ENCODE peak calls at places on chromosomes 13 and 19, in six cellular contexts. S is trophoblast cell, M is pancreas, F is aorta, X is fibroblast of lung, A is esophagus squamous epithelium. N is an unnamed sample. For H3K9me3, the result is how much of the 10 kb centered on the place peaks cover.

GRCh38 chr13:72652681-72653080 is 74.7 kb downstream of the MZT1 start:
- DNase-seq in F (no peak), M (no peak), S (no peak), A (no peak), X (no peak), N (no peak)

GRCh38 chr13:49649244-49649962 is 21.1 kb downstream of the ARL11 start:
- DNase-seq in S (no peak), M (no peak), X (peak), F (no peak), A (no peak), N (no peak)

GRCh38 chr19:47633516-47633915 is 24.6 kb downstream of the BICRA start:
- DNase-seq in M (no peak), A (no peak), S (no peak), X (no peak), F (no peak), N (no peak)

GRCh38 chr13:45975337-45975736 is 77.2 kb downstream of the ZC3H13 start:
- DNase-seq in X (no peak), M (no peak), S (no peak), F (no peak), A (no peak), N (no peak)

GRCh38 chr19:39401549-39402416 is 4.9 kb upstream of the ZFP36 start:
- DNase-seq in X (peak), A (no peak), F (peak), S (peak), M (peak), N (peak)

GRCh38 chr19:16527971-16528521 is 14.2 kb downstream of the CHERP start:
- DNase-seq in S (no peak), M (no peak), F (no peak), A (no peak), X (peak), N (peak)

GRCh38 chr19:39237200-39238184 is 7.3 kb downstream of the IFNL3 start:
- DNase-seq in F (no peak), X (no peak), M (peak), A (no peak), S (peak), N (no peak)

GRCh38 chr13:79869326-79869725 is 388.4 kb downstream of the NDFIP2 start:
- DNase-seq in M (peak), F (no peak), A (no peak), X (no peak), S (peak), N (no peak)

GRCh38 chr19:10299545-10300458 is 9.8 kb downstream of the ZGLP1 start:
- DNase-seq in M (no peak), F (no peak), A (no peak), S (no peak), X (no peak), N (no peak)

GRCh38 chr19:10701955-10702307 is 692 bp downstream of the QTRT1 start:
- DNase-seq in A (no peak), X (no peak), M (no peak), F (no peak), S (no peak), N (no peak)

GRCh38 chr19:46373573-46374359 is 26.9 kb downstream of the PPP5C start:
- DNase-seq in A (peak), F (peak), M (peak), X (no peak), S (peak), N (no peak)

GRCh38 chr19:5141278-5141925 is 172.5 kb downstream of the KDM4B start:
- DNase-seq in S (peak), F (no peak), M (peak), A (no peak), X (no peak), N (no peak)

GRCh38 chr19:30070198-30070969 is 128.3 kb downstream of the URI1 start:
- DNase-seq in X (no peak), A (no peak), S (no peak), M (no peak), F (peak), N (no peak)

GRCh38 chr13:110813646-110814624 is 100.4 kb downstream of the ING1 start:
- DNase-seq in X (no peak), F (no peak), M (no peak), S (peak), A (no peak), N (no peak)

GRCh38 chr19:1355974-1356865 is 27.5 kb upstream of the NDUFS7 start:
- DNase-seq in A (no peak), S (no peak), M (no peak), X (peak), F (no peak), N (no peak)

GRCh38 chr13:46720189-46720588 is 76.8 kb downstream of the ESD start:
- DNase-seq in A (no peak), X (no peak), F (no peak), S (no peak), M (no peak), N (no peak)

GRCh38 chr19:50359432-50359818 is 6.0 kb downstream of the NAPSA start:
- DNase-seq in A (no peak), M (no peak), X (no peak), S (no peak), F (no peak), N (no peak)

GRCh38 chr19:4744451-4745170 is 21.0 kb upstream of the DPP9 start:
- DNase-seq in F (no peak), A (no peak), M (no peak), S (peak), X (peak), N (no peak)

GRCh38 chr13:86737334-86737932 is 933.7 kb upstream of the SLITRK5 start:
- DNase-seq in S (no peak), F (no peak), A (no peak), M (no peak), X (no peak), N (no peak)

GRCh38 chr13:112715715-112716460 is 26.1 kb downstream of the ATP11A start:
- DNase-seq in X (no peak), F (no peak), M (no peak), A (no peak), S (no peak), N (no peak)

GRCh38 chr19:1064661-1065605 is 2.0 kb upstream of the ARHGAP45 start:
- DNase-seq in F (peak), A (no peak), X (peak), M (no peak), S (peak), N (peak)

GRCh38 chr19:45824041-45824471 is 8.9 kb upstream of the RSPH6A start:
- DNase-seq in S (no peak), A (no peak), M (no peak), F (no peak), X (no peak), N (no peak)

GRCh38 chr19:12052057-12052570 is 647 bp downstream of the ZNF878 start:
- DNase-seq in X (no peak), S (peak), M (no peak), A (no peak), F (no peak), N (no peak)

GRCh38 chr19:47373246-47374240 is 24.4 kb downstream of the DHX34 start:
- DNase-seq in M (no peak), F (no peak), X (no peak), A (no peak), S (no peak), N (no peak)

GRCh38 chr19:56291857-56292256 is 19.3 kb downstream of the EDDM13 start:
- DNase-seq in F (no peak), M (no peak), S (no peak), A (no peak), X (no peak), N (no peak)

GRCh38 chr19:48458016-48458415 is 2.6 kb downstream of the KCNJ14 start:
- DNase-seq in S (no peak), M (no peak), A (no peak), X (peak), F (no peak), N (no peak)

GRCh38 chr19:4403005-4403761 is 743 bp downstream of the CHAF1A start:
- DNase-seq in A (no peak), F (no peak), S (no peak), M (peak), X (no peak), N (no peak)

GRCh38 chr19:52170863-52171320 is 529 bp downstream of the ZNF836 start:
- DNase-seq in X (no peak), F (no peak), M (peak), A (no peak), S (no peak), N (no peak)

GRCh38 chr19:3455393-3455955 is 24.9 kb downstream of the SMIM24 start:
- DNase-seq in X (no peak), M (no peak), S (no peak), F (no peak), A (no peak), N (no peak)

GRCh38 chr13:75881109-75881775 is 245.1 kb downstream of the LMO7 start:
- DNase-seq in F (no peak), M (no peak), X (peak), A (no peak), S (no peak), N (no peak)

GRCh38 chr13:51869921-51870320 is 8.2 kb downstream of the CCDC70 start:
- DNase-seq in A (no peak), F (no peak), S (no peak), M (no peak), X (no peak), N (no peak)

GRCh38 chr19:57563547-57563946 is 3.9 kb upstream of the ZNF550 start:
- DNase-seq in A (no peak), S (no peak), X (no peak), F (no peak), M (no peak), N (no peak)
- H3K9me3 ChIP-seq in A (under half), S (under half), X (under half), F (under half), M (under half), N (half or more)

DNA sequence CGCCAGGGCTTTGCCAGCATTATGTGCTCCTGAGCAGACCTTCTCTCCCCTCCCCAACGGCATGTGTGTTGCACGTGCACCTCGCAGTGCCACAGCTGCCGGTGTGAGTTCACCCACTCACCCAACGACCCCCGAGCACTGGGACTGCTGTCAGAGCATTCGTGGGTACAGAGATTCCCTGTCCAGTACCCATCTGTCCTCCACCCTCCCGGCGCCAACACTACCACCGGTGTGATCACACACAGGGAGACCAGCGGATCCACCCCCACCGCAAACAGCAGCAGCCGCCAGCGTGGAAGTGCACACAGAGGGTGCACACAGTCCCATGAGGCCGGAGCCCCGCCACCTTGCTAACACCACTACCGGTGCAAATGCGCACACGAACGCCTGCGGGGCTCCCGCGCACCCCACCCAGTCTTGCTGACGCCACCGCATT is 15.9 kb downstream of the LILRA1 start:
- DNase-seq in X (no peak), S (no peak), A (no peak), F (no peak), M (no peak), N (no peak)
- H3K9me3 ChIP-seq in X (under half), S (under half), A (under half), F (under half), M (under half), N (under half)

GRCh38 chr19:36707134-36707533 is 19.7 kb downstream of the ZNF567 start:
- DNase-seq in A (no peak), S (no peak), F (no peak), X (no peak), M (no peak), N (no peak)
- H3K9me3 ChIP-seq in A (under half), S (under half), F (under half), X (under half), M (under half), N (half or more)

GRCh38 chr19:37128821-37129177 is 43.7 kb downstream of the ZNF585A start:
- DNase-seq in X (no peak), S (no peak), F (no peak), A (no peak), M (no peak), N (no peak)

DNA sequence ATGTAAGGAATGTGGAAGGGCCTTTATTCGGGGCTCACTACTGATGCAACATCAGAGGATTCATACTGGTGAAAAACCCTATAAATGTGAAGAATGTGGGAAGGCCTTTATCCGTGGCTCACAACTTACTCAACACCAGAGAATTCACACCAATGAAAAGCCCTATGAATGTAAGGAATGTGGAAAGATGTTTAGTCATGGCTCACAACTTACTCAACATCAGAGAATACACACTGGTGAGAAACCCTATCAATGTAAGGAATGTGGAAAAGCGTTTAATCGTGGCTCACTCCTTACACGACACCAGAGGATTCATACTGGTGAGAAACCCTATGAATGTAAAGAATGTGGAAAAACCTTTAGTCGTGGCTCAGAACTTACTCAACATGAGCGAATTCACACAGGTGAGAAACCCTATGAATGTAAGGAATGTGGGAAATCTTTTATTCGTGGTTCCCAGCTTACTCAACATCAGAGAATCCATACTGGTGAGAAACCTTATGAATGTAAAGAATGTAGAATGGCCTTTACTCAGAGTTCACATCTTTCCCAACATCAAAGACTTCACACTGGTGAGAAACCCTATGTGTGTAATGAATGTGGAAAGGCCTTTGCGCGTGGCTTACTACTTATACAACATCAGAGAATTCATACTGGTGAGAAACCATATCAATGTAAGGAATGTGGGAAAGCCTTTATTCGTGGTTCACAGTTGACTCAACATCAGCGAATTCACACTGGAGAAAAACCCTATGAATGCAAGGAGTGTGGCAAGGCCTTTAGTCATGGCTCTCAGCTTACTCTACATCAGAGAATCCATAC is 44.3 kb downstream of the ZNF585A start:
- DNase-seq in S (no peak), F (no peak), A (no peak), X (no peak), M (no peak), N (no peak)
- H3K9me3 ChIP-seq in S (under half), F (under half), A (under half), X (under half), M (under half), N (half or more)

GRCh38 chr19:23381114-23381513 is 14.2 kb downstream of the ZNF91 start:
- DNase-seq in A (no peak), S (no peak), F (no peak), M (no peak), X (no peak), N (no peak)
- H3K9me3 ChIP-seq in A (under half), S (under half), F (under half), M (under half), X (under half), N (half or more)

GRCh38 chr19:23974941-23975340 is 60.3 kb downstream of the ZNF726 start:
- DNase-seq in F (no peak), X (no peak), S (peak), M (no peak), A (no peak), N (no peak)
- H3K9me3 ChIP-seq in F (under half), X (under half), S (under half), M (under half), A (under half), N (under half)

DNA sequence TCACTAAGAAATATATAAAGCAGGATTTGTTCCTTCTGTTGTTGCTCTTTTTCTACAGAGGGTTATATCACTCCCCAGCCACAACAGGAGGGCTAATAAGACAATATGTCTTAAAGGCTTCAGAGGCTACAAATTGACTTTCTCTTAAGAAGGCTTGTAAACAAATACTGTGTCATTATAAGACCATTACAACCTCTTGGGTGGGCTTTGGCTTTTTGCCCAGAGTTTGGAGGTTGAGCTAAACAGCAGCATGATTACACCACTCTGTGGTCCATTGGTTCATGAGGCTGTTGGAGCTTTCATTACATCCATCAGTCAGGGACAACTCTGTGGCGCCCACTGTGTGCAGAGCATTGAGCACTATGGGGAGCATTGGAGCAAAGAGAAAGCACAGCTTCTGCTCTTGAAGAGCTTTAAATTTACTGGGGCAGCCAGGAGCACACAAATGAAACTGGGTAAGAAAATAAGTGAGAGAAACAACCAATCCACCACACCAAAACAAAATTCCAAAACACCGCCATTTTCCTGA is 75.9 kb downstream of the TNFSF11 start:
- DNase-seq in S (no peak), F (no peak), M (no peak), X (peak), A (no peak), N (no peak)
- H3K9me3 ChIP-seq in S (under half), F (under half), M (under half), X (under half), A (under half), N (under half)

GRCh38 chr13:30082391-30082790 is 225.0 kb downstream of the KATNAL1 start:
- DNase-seq in S (no peak), M (no peak), X (no peak), F (no peak), A (no peak), N (no peak)
- H3K9me3 ChIP-seq in S (under half), M (under half), X (under half), F (under half), A (under half), N (under half)

DNA sequence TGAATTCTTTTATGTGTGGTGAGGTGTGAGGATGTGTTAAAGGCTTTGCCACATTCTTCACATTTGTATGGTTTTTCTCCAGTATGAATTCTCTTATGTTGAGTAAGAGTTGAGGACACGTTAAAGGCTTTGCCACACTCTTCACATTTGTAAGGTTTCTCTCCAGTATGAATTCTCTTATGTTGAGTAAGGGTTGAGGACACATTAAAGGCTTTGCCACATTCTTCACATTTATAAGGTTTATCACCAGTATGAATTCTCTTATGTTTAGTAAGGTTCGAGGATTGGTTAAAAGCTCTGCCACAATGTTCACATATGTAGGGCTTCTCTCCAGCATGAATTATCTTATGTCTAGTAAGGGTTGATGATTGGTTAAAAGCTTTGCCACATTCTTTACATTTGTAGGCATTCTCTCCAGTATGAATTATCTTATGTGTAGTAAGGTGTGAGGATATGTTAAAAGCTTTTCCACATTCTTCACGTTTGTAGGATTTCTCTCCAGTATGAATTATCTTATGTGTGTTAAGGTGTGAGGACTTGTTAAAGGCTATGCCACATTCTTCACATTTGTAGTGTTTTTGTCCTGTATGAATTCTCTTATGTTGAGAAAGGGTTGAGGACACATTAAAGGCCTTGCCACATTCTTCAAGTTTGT is 27.1 kb downstream of the ZNF724 start:
- DNase-seq in A (no peak), S (no peak), F (no peak), X (no peak), M (no peak), N (no peak)
- H3K9me3 ChIP-seq in A (under half), S (under half), F (under half), X (under half), M (under half), N (under half)

GRCh38 chr19:58218899-58219298 is 9.8 kb upstream of the ZNF544 start:
- DNase-seq in M (no peak), F (no peak), S (no peak), A (no peak), X (peak), N (no peak)

GRCh38 chr19:58212336-58213074 is 16.2 kb upstream of the ZNF544 start:
- DNase-seq in F (no peak), M (no peak), A (no peak), X (no peak), S (no peak), N (no peak)

GRCh38 chr19:58217069-58217481 is 11.6 kb upstream of the ZNF544 start:
- DNase-seq in X (no peak), F (no peak), A (no peak), M (no peak), S (no peak), N (no peak)

GRCh38 chr19:58213075-58213369 is 15.7 kb upstream of the ZNF544 start:
- DNase-seq in X (no peak), S (no peak), F (no peak), A (no peak), M (no peak), N (no peak)

DNA sequence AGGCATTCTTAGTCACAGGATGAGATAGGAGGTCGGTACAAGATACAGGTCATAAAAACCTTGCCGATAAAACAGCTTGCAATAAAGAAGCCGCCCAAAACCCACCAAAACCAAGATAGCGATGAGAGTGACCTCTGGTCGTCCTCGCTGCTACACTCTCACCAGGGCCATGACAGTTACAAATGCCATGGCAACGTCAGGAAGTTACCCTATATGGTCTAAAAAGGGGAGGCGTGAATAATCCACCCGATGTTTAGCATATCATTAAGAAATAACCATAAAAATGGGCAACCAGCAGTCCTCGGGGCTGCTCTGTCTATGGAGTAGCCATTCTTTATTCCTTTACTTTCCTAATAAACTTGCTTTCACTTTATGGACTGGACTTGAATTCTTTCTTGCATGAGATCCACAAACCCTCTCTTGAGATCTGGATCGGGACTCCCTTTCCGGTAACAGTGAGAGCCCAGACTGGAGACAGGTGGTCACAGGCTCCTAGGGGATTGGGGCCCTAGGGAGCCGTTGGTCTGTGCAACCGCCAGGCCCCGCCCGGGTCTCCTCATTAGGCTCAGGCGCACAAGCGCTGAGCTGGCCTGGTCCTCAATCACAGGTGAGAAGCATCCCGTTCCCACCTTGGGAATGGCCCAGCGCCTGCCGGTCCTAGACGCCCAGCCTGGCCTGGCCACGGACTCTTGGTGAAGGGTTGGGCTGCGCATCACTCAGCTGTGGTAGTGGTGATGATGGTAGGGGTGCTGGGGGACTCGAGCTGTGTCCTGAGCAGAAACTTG is 10.9 kb upstream of the ZNF544 start:
- DNase-seq in M (no peak), S (no peak), F (no peak), A (no peak), X (no peak), N (no peak)
- H3K9me3 ChIP-seq in M (under half), S (under half), F (under half), A (under half), X (under half), N (half or more)

N was measured in naive thymus-derived CD4-positive, alpha-beta T cell.